ENCODE peak calls at places on chromosome X, in four cellular contexts. P, N, V and F are unnamed samples.

GRCh38 chrX:112784692-112785091 is 55.9 kb downstream of the AMOT start:
- DNase-seq in P (no peak), V (no peak), N (no peak), F (no peak)

GRCh38 chrX:80388206-80388605 is 32.0 kb upstream of the TENT5D start:
- DNase-seq in P (no peak), V (no peak), N (no peak), F (no peak)

GRCh38 chrX:79366888-79367749 is at the start of gene ITM2A:
- DNase-seq in N (peak; percentile 81), V (peak; percentile 32), P (peak; percentile 17), F (no peak)

GRCh38 chrX:154738013-154738738 is 12.7 kb downstream of the GAB3 start:
- DNase-seq in N (no peak), V (no peak), P (no peak), F (no peak)

GRCh38 chrX:51144828-51145442 is 187.7 kb upstream of the NUDT10 start:
- DNase-seq in V (no peak), N (no peak), P (peak; percentile 45), F (no peak)

GRCh38 chrX:105821471-105822081 is 763 bp upstream of the NRK start:
- DNase-seq in P (no peak), V (no peak), N (no peak), F (peak; percentile 26)

GRCh38 chrX:31497086-31497485 is 425.2 kb upstream of the FTHL17 start:
- DNase-seq in V (no peak), P (no peak), N (no peak), F (no peak)

GRCh38 chrX:149638860-149639259 is 7.3 kb upstream of the TMEM185A start:
- DNase-seq in P (no peak), V (no peak), N (no peak), F (no peak)

GRCh38 chrX:123860506-123860840 is 620 bp downstream of the XIAP start:
- DNase-seq in V (no peak), P (no peak), N (no peak), F (no peak)

GRCh38 chrX:132561483-132561882 is 72.6 kb upstream of the MBNL3 start:
- DNase-seq in V (no peak), P (no peak), N (no peak), F (no peak)

GRCh38 chrX:45274576-45274975 is 73.9 kb upstream of the DIPK2B start:
- DNase-seq in V (no peak), N (no peak), P (no peak), F (no peak)

GRCh38 chrX:23079347-23079746 is 79.6 kb downstream of the DDX53 start:
- DNase-seq in P (no peak), V (no peak), N (no peak), F (no peak)

GRCh38 chrX:134520860-134521390 is 61.0 kb downstream of the HPRT1 start:
- DNase-seq in V (no peak), N (no peak), P (peak; percentile 17), F (no peak)

GRCh38 chrX:76555816-76556215 is 128.3 kb downstream of the MAGEE1 start:
- DNase-seq in V (no peak), N (no peak), P (peak; percentile 27), F (no peak)

GRCh38 chrX:12984629-12985303 is 9.9 kb downstream of the TMSB4X start:
- DNase-seq in V (no peak), N (no peak), P (no peak), F (no peak)

GRCh38 chrX:11188664-11189063 is 77.5 kb downstream of the HCCS start:
- DNase-seq in V (no peak), N (no peak), P (no peak), F (no peak)

DNA sequence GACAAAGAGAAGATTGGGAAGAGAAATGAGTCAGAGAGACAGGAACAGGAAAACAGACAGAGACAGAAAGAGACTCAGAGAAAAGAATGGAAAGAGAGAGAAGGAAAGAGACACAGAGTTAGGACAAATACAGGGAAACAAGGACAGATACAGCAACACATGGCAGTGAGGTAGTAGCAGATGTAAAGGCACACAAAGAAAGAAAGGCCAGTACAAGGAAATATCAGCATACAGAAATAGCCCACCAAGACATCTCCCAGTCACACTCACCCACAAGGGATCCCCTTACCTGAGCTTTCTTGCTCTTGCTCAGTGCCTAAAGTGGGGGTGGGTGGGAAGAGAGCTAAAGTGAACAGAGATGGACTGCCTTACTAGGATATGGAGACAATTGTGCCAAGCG is 4.2 kb downstream of the GRIPAP1 start:
- DNase-seq in N (no peak), P (no peak), V (no peak), F (no peak)
- H3K36me3 ChIP-seq in N (no peaks in the 10 kb centered on the region), P (peaks cover 55% of the 10 kb centered on the region), V (peaks cover 17% of the 10 kb centered on the region), F (no peaks in the 10 kb centered on the region)

DNA sequence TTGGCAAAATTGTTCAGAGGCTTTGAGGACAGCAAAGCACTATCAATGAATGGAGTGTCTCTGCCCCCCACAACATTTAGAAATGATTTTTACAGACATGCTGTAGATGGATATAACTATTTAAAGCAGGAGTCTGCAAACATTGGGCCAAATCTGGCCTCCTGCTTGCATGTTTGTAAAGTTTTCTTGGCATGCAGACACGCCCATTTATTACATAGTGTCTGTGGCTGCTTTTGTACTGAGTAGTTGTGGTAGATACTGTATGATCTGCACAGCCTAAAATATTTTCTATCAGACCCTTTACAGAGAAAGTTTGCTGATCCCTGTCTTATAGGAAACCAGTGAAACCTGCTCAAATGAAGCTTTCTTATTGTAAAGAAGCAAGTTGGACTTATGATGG is 45.5 kb upstream of the PHEX start:
- DNase-seq in V (no peak), P (no peak), N (no peak), F (no peak)
- H3K36me3 ChIP-seq in V (no peaks in the 10 kb centered on the region), P (peaks cover 66% of the 10 kb centered on the region), N (no peaks in the 10 kb centered on the region), F (peaks cover 1% of the 10 kb centered on the region)

GRCh38 chrX:19354625-19355024 is 10.9 kb downstream of the PDHA1 start:
- DNase-seq in N (no peak), P (no peak), V (no peak), F (no peak)
- H3K36me3 ChIP-seq in N (no peaks in the 10 kb centered on the region), P (peaks cover 87% of the 10 kb centered on the region), V (peaks cover 49% of the 10 kb centered on the region), F (no peaks in the 10 kb centered on the region)

GRCh38 chrX:40056420-40056819 is 41.3 kb downstream of the BCOR start:
- DNase-seq in P (no peak), N (peak; percentile 46), V (no peak), F (no peak)

GRCh38 chrX:40060356-40060845 is 37.4 kb downstream of the BCOR start:
- DNase-seq in N (peak; percentile 41), V (no peak), P (no peak), F (no peak)

GRCh38 chrX:40057405-40057804 is 40.4 kb downstream of the BCOR start:
- DNase-seq in P (no peak), V (no peak), N (peak; percentile 36), F (no peak)

GRCh38 chrX:40061005-40061404 is 36.8 kb downstream of the BCOR start:
- DNase-seq in P (no peak), V (no peak), N (peak; percentile 39), F (no peak)

GRCh38 chrX:40058719-40059118 is 39.0 kb downstream of the BCOR start:
- DNase-seq in V (no peak), N (peak; percentile 53), P (no peak), F (no peak)
- H3K36me3 ChIP-seq in V (peaks cover 40% of the 10 kb centered on the region), N (peaks cover 3% of the 10 kb centered on the region), P (peaks cover 98% of the 10 kb centered on the region), F (peaks cover 1% of the 10 kb centered on the region)

DNA sequence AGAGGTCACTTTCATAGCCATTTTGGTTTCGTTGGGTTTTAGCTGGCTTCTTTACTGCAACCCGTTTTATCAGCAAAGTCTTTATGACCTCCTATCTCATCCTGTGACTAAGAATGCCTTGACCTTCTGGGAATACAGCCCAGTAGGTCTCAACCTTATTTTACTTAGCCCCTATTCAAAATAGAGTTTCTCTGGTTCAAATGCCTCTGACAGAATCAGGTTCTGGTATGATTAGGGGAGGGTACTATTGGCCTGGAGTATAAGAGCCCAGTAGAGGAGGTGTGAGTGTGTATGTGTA is 95.4 kb upstream of the RAB40AL start:
- DNase-seq in P (no peak), V (no peak), N (no peak), F (no peak)
- H3K36me3 ChIP-seq in P (peaks cover 21% of the 10 kb centered on the region), V (no peaks in the 10 kb centered on the region), N (no peaks in the 10 kb centered on the region), F (no peaks in the 10 kb centered on the region)

GRCh38 chrX:24799078-24799477 is 105.4 kb downstream of the POLA1 start:
- DNase-seq in P (no peak), V (no peak), N (no peak), F (no peak)

GRCh38 chrX:24796204-24796603 is 102.5 kb downstream of the POLA1 start:
- DNase-seq in P (no peak), V (no peak), N (no peak), F (no peak)

GRCh38 chrX:24805201-24805600 is 111.5 kb downstream of the POLA1 start:
- DNase-seq in N (no peak), P (no peak), V (no peak), F (no peak)

GRCh38 chrX:24799565-24799964 is 105.8 kb downstream of the POLA1 start:
- DNase-seq in N (no peak), V (no peak), P (no peak), F (no peak)
- H3K36me3 ChIP-seq in N (no peaks in the 10 kb centered on the region), V (no peaks in the 10 kb centered on the region), P (peaks cover 44% of the 10 kb centered on the region), F (no peaks in the 10 kb centered on the region)

GRCh38 chrX:118495061-118495921 is at the start of gene DOCK11:
- DNase-seq in V (peak; percentile 67), P (peak; percentile 79), N (peak; percentile 92), F (peak; percentile 23)

GRCh38 chrX:118497180-118497814 is 1.7 kb downstream of the DOCK11 start:
- DNase-seq in N (no peak), V (peak; percentile 1), P (no peak), F (no peak)

GRCh38 chrX:118496763-118497079 is 1.1 kb downstream of the DOCK11 start:
- DNase-seq in N (no peak), V (no peak), P (no peak), F (no peak)

GRCh38 chrX:118498351-118498750 is 2.7 kb downstream of the DOCK11 start:
- DNase-seq in P (no peak), N (no peak), V (no peak), F (no peak)

GRCh38 chrX:118495958-118496762 is 545 bp downstream of the DOCK11 start:
- DNase-seq in V (peak; percentile 74), N (peak; percentile 86), P (no peak), F (no peak)
- H3K36me3 ChIP-seq in V (peaks cover 3% of the 10 kb centered on the region), N (no peaks in the 10 kb centered on the region), P (no peaks in the 10 kb centered on the region), F (no peaks in the 10 kb centered on the region)